ENCODE peak calls at places on chromosomes 11 and 22, in nine cellular contexts. One of them, this sample, is unnamed.

GRCh38 chr11:114724916-114725524 is 46.7 kb downstream of the NXPE2 start:
- DNase-seq in right lobe of liver: no peak
- DNase-seq in endothelial cell of umbilical vein: no peak
- DNase-seq in body of pancreas: no peak
- DNase-seq in adrenal gland: no peak
- DNase-seq in prostate gland: no peak
- DNase-seq in testis: no peak
- DNase-seq in sigmoid colon: no peak
- DNase-seq in tibial nerve: no peak
- DNase-seq in this sample: peak; percentile 59

GRCh38 chr22:27399161-27399560 is 402.4 kb downstream of the MN1 start:
- DNase-seq in tibial nerve: no peak
- DNase-seq in prostate gland: no peak
- DNase-seq in testis: peak; percentile 44
- DNase-seq in endothelial cell of umbilical vein: no peak
- DNase-seq in adrenal gland: peak; percentile 3
- DNase-seq in sigmoid colon: no peak
- DNase-seq in right lobe of liver: no peak
- DNase-seq in body of pancreas: no peak
- DNase-seq in this sample: no peak

GRCh38 chr11:3092603-3093141 is 35.4 kb upstream of the CARS1 start:
- DNase-seq in right lobe of liver: no peak
- DNase-seq in body of pancreas: no peak
- DNase-seq in sigmoid colon: peak; percentile 61
- DNase-seq in adrenal gland: no peak
- DNase-seq in tibial nerve: no peak
- DNase-seq in endothelial cell of umbilical vein: no peak
- DNase-seq in testis: no peak
- DNase-seq in prostate gland: no peak
- DNase-seq in this sample: no peak

GRCh38 chr11:70828498-70829159 is 423.7 kb downstream of the SHANK2 start:
- DNase-seq in testis: no peak
- DNase-seq in body of pancreas: no peak
- DNase-seq in adrenal gland: peak; percentile 87
- DNase-seq in right lobe of liver: no peak
- DNase-seq in prostate gland: no peak
- DNase-seq in sigmoid colon: peak; percentile 89
- DNase-seq in endothelial cell of umbilical vein: no peak
- DNase-seq in tibial nerve: peak; percentile 31
- DNase-seq in this sample: no peak

GRCh38 chr11:88059326-88059725 is 115.9 kb downstream of the RAB38 start:
- DNase-seq in body of pancreas: no peak
- DNase-seq in prostate gland: no peak
- DNase-seq in testis: no peak
- DNase-seq in tibial nerve: no peak
- DNase-seq in adrenal gland: no peak
- DNase-seq in sigmoid colon: no peak
- DNase-seq in endothelial cell of umbilical vein: no peak
- DNase-seq in right lobe of liver: no peak
- DNase-seq in this sample: no peak

GRCh38 chr11:27496461-27496860 is 10.1 kb downstream of the LIN7C start:
- DNase-seq in endothelial cell of umbilical vein: no peak
- DNase-seq in adrenal gland: no peak
- DNase-seq in testis: no peak
- DNase-seq in right lobe of liver: no peak
- DNase-seq in body of pancreas: no peak
- DNase-seq in prostate gland: no peak
- DNase-seq in sigmoid colon: no peak
- DNase-seq in tibial nerve: no peak
- DNase-seq in this sample: no peak

GRCh38 chr22:37555029-37555428 is 5.3 kb upstream of the CDC42EP1 start:
- DNase-seq in tibial nerve: no peak
- DNase-seq in right lobe of liver: no peak
- DNase-seq in endothelial cell of umbilical vein: no peak
- DNase-seq in testis: no peak
- DNase-seq in prostate gland: no peak
- DNase-seq in sigmoid colon: no peak
- DNase-seq in adrenal gland: no peak
- DNase-seq in body of pancreas: no peak
- DNase-seq in this sample: no peak

GRCh38 chr22:27154717-27155116 is 497.3 kb downstream of the MIAT start:
- DNase-seq in adrenal gland: peak; percentile 32
- DNase-seq in prostate gland: no peak
- DNase-seq in tibial nerve: no peak
- DNase-seq in endothelial cell of umbilical vein: peak; percentile 95
- DNase-seq in sigmoid colon: no peak
- DNase-seq in right lobe of liver: no peak
- DNase-seq in body of pancreas: peak; percentile 24
- DNase-seq in testis: peak; percentile 59
- DNase-seq in this sample: no peak

GRCh38 chr11:84398017-84398626 is 1112.0 kb upstream of the CCDC90B start:
- DNase-seq in tibial nerve: no peak
- DNase-seq in sigmoid colon: no peak
- DNase-seq in right lobe of liver: no peak
- DNase-seq in adrenal gland: peak; percentile 33
- DNase-seq in body of pancreas: no peak
- DNase-seq in endothelial cell of umbilical vein: no peak
- DNase-seq in testis: peak; percentile 63
- DNase-seq in prostate gland: no peak
- DNase-seq in this sample: no peak

GRCh38 chr11:91081440-91082088 is 858.7 kb upstream of the CHORDC1 start:
- DNase-seq in right lobe of liver: no peak
- DNase-seq in endothelial cell of umbilical vein: no peak
- DNase-seq in prostate gland: no peak
- DNase-seq in sigmoid colon: peak; percentile 77
- DNase-seq in tibial nerve: peak; percentile 13
- DNase-seq in testis: no peak
- DNase-seq in body of pancreas: no peak
- DNase-seq in adrenal gland: peak; percentile 70
- DNase-seq in this sample: no peak

GRCh38 chr11:424232-424631 is 9.4 kb upstream of the SIGIRR start:
- DNase-seq in testis: no peak
- DNase-seq in prostate gland: no peak
- DNase-seq in body of pancreas: no peak
- DNase-seq in tibial nerve: no peak
- DNase-seq in endothelial cell of umbilical vein: no peak
- DNase-seq in right lobe of liver: no peak
- DNase-seq in sigmoid colon: no peak
- DNase-seq in adrenal gland: no peak
- DNase-seq in this sample: no peak

GRCh38 chr22:27786253-27786898 is 15.2 kb downstream of the MN1 start:
- DNase-seq in prostate gland: no peak
- DNase-seq in endothelial cell of umbilical vein: no peak
- DNase-seq in right lobe of liver: no peak
- DNase-seq in sigmoid colon: peak; percentile 84
- DNase-seq in testis: no peak
- DNase-seq in adrenal gland: no peak
- DNase-seq in tibial nerve: no peak
- DNase-seq in body of pancreas: no peak
- DNase-seq in this sample: no peak

GRCh38 chr11:130489716-130490115 is 41.3 kb downstream of the ADAMTS15 start:
- DNase-seq in tibial nerve: no peak
- DNase-seq in body of pancreas: no peak
- DNase-seq in testis: no peak
- DNase-seq in sigmoid colon: no peak
- DNase-seq in right lobe of liver: no peak
- DNase-seq in prostate gland: no peak
- DNase-seq in endothelial cell of umbilical vein: no peak
- DNase-seq in adrenal gland: no peak
- DNase-seq in this sample: no peak

GRCh38 chr22:34951212-34951611 is 114.7 kb upstream of the ISX start:
- DNase-seq in adrenal gland: no peak
- DNase-seq in endothelial cell of umbilical vein: no peak
- DNase-seq in right lobe of liver: no peak
- DNase-seq in prostate gland: no peak
- DNase-seq in body of pancreas: no peak
- DNase-seq in testis: no peak
- DNase-seq in sigmoid colon: no peak
- DNase-seq in tibial nerve: no peak
- DNase-seq in this sample: no peak
- H3K4me1 ChIP-seq in adrenal gland: no peaks in the 10 kb centered on the region
- H3K4me1 ChIP-seq in endothelial cell of umbilical vein: no peaks in the 10 kb centered on the region
- H3K4me1 ChIP-seq in right lobe of liver: no peaks in the 10 kb centered on the region
- H3K4me1 ChIP-seq in prostate gland: no peaks in the 10 kb centered on the region
- H3K4me1 ChIP-seq in body of pancreas: no peaks in the 10 kb centered on the region
- H3K4me1 ChIP-seq in testis: no peaks in the 10 kb centered on the region
- H3K4me1 ChIP-seq in sigmoid colon: no peaks in the 10 kb centered on the region
- H3K4me1 ChIP-seq in tibial nerve: no peaks in the 10 kb centered on the region
- H3K4me1 ChIP-seq in this sample: no peaks in the 10 kb centered on the region

DNA sequence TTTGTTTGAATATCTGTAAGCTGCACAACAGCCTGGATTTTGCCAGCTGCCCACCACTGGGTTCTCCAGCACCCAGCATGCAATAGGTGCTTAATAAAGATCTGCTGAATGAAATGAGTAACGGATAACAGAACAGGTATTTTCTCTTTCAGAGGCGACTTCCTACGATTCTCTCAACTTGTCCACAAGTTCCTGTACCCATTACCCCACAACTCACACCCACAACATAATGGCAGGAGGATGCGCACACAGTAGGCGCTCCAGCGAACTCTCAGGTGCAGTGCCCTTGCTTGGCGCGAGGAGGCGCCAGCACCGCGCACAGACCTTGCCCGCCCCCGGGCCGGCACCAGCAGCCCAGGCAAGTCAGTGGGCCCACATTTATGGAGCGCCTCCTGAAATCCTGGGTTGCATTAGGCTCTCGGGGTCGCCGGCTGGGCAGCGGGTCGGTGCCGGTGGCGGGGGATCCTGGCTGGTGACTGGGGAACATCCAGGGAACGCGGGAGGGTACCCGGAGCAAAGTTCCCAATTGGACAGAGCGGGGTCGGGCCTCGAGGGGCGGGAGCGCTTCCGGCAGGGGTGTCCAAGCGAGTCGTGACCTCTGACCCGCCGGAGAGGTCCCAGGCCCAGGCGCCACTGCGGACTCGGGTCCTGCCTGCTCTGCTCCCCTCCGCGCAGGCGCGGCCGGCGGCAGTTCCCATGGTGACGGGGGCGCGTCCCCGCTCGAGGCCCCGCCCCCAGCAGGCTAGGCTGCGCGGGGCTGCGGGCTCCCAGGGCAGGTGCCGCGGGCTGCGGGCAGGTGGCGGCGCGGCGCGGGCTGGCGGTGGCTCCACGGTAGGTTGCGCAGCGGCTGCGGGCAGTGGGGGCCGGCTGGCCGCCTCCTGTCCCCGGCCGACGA is at the start of gene KIAA1671:
- DNase-seq in adrenal gland: peak; percentile 92
- DNase-seq in tibial nerve: peak; percentile 76
- DNase-seq in sigmoid colon: peak; percentile 88
- DNase-seq in endothelial cell of umbilical vein: peak; percentile 87
- DNase-seq in testis: peak; percentile 92
- DNase-seq in prostate gland: peak; percentile 84
- DNase-seq in right lobe of liver: peak; percentile 97
- DNase-seq in body of pancreas: peak; percentile 91
- DNase-seq in this sample: peak; percentile 90
- TF ChIP-seq POLR2A in adrenal gland: peak; percentile 66
- TF ChIP-seq POLR2A in tibial nerve: peak; percentile 71
- TF ChIP-seq POLR2A in sigmoid colon: no peak
- TF ChIP-seq POLR2A in endothelial cell of umbilical vein: no peak
- TF ChIP-seq POLR2A in testis: no peak
- TF ChIP-seq POLR2A in prostate gland: peak; percentile 92
- TF ChIP-seq POLR2A in right lobe of liver: peak; percentile 81
- TF ChIP-seq POLR2A in body of pancreas: peak; percentile 57
- TF ChIP-seq POLR2A in this sample: peak; percentile 94

DNA sequence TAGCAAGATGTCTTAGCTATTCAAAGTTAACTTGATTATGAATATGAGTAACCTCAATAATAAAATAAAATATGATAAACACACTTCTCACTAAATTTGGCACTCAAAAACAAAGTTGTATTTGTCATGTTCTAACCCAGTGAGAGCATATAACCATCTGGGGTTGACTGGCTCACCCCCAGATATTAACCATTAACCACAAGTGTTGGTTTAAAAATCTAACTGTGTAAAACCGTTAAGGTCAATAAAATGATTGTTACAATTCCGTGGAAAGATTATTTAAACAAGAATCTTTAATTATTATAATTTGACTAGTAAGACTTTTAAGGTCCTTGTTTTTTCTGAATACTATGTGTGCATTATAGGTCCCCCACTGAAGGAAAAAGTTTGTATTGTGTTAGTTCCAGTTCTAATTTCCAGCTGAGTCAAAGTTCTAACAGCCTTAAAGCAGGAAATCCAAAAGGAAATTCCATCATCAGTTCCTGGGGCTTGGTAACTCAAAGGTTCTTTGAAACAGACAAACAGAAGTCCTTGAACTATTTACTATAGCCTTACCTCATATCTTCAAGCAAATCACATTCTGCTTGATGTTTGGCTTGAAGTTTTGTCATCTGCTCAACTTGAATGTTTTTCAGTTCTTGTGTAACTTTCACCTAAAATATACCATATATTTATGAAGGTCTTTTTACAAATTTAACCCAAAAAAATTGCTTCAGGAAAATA is 2.5 kb downstream of the FCHSD2 start:
- DNase-seq in right lobe of liver: no peak
- DNase-seq in sigmoid colon: no peak
- DNase-seq in tibial nerve: no peak
- DNase-seq in body of pancreas: no peak
- DNase-seq in prostate gland: no peak
- DNase-seq in adrenal gland: no peak
- DNase-seq in testis: no peak
- DNase-seq in endothelial cell of umbilical vein: peak; percentile 89
- DNase-seq in this sample: no peak
- H3K4me1 ChIP-seq in right lobe of liver: no peaks in the 10 kb centered on the region
- H3K4me1 ChIP-seq in sigmoid colon: peaks cover 47% of the 10 kb centered on the region
- H3K4me1 ChIP-seq in tibial nerve: no peaks in the 10 kb centered on the region
- H3K4me1 ChIP-seq in body of pancreas: peaks cover 35% of the 10 kb centered on the region
- H3K4me1 ChIP-seq in prostate gland: peaks cover 4% of the 10 kb centered on the region
- H3K4me1 ChIP-seq in adrenal gland: peaks cover 59% of the 10 kb centered on the region
- H3K4me1 ChIP-seq in testis: peaks cover 41% of the 10 kb centered on the region
- H3K4me1 ChIP-seq in endothelial cell of umbilical vein: peaks cover 42% of the 10 kb centered on the region
- H3K4me1 ChIP-seq in this sample: no peaks in the 10 kb centered on the region

GRCh38 chr22:50437511-50438304 is 37.1 kb downstream of the SBF1 start:
- DNase-seq in right lobe of liver: peak; percentile 52
- DNase-seq in testis: no peak
- DNase-seq in prostate gland: no peak
- DNase-seq in adrenal gland: no peak
- DNase-seq in body of pancreas: no peak
- DNase-seq in endothelial cell of umbilical vein: no peak
- DNase-seq in sigmoid colon: no peak
- DNase-seq in tibial nerve: no peak
- DNase-seq in this sample: no peak

GRCh38 chr22:50434849-50435700 is 39.8 kb downstream of the SBF1 start:
- DNase-seq in adrenal gland: no peak
- DNase-seq in prostate gland: no peak
- DNase-seq in right lobe of liver: peak; percentile 57
- DNase-seq in sigmoid colon: no peak
- DNase-seq in testis: no peak
- DNase-seq in endothelial cell of umbilical vein: no peak
- DNase-seq in tibial nerve: no peak
- DNase-seq in body of pancreas: no peak
- DNase-seq in this sample: no peak

GRCh38 chr22:50435701-50436115 is 39.1 kb downstream of the SBF1 start:
- DNase-seq in prostate gland: no peak
- DNase-seq in right lobe of liver: peak; percentile 45
- DNase-seq in body of pancreas: no peak
- DNase-seq in testis: no peak
- DNase-seq in sigmoid colon: no peak
- DNase-seq in endothelial cell of umbilical vein: no peak
- DNase-seq in tibial nerve: no peak
- DNase-seq in adrenal gland: no peak
- DNase-seq in this sample: no peak

GRCh38 chr22:50436841-50437341 is 37.9 kb downstream of the SBF1 start:
- DNase-seq in body of pancreas: no peak
- DNase-seq in prostate gland: no peak
- DNase-seq in endothelial cell of umbilical vein: no peak
- DNase-seq in tibial nerve: no peak
- DNase-seq in sigmoid colon: no peak
- DNase-seq in right lobe of liver: peak; percentile 41
- DNase-seq in testis: no peak
- DNase-seq in adrenal gland: no peak
- DNase-seq in this sample: no peak

GRCh38 chr22:50436134-50436830 is 38.6 kb downstream of the SBF1 start:
- DNase-seq in right lobe of liver: peak; percentile 55
- DNase-seq in prostate gland: no peak
- DNase-seq in adrenal gland: no peak
- DNase-seq in tibial nerve: no peak
- DNase-seq in sigmoid colon: no peak
- DNase-seq in body of pancreas: no peak
- DNase-seq in testis: no peak
- DNase-seq in endothelial cell of umbilical vein: no peak
- DNase-seq in this sample: no peak
- TF ChIP-seq POLR2A in right lobe of liver: no peak
- TF ChIP-seq POLR2A in prostate gland: no peak
- TF ChIP-seq POLR2A in adrenal gland: no peak
- TF ChIP-seq POLR2A in tibial nerve: no peak
- TF ChIP-seq POLR2A in sigmoid colon: no peak
- TF ChIP-seq POLR2A in body of pancreas: no peak
- TF ChIP-seq POLR2A in testis: no peak
- TF ChIP-seq POLR2A in endothelial cell of umbilical vein: no peak
- TF ChIP-seq POLR2A in this sample: no peak

This sample was measured in Peyer's patch.